ENCODE peak calls at places on chromosome 6, in eight cellular contexts. S is CD8-positive, alpha-beta T cell; K is NCI-H1694 treated with DMSO at 0.1 percent for 48 hours; E is T follicular helper cell; R is HFFc6; P is erythroblast; Y is epithelial cell of esophagus; V is right cardiac atrium. H is an unnamed sample.

GRCh38 chr6:134161036-134161435 is 108.6 kb upstream of the SLC2A12 start:
- DNase-seq in R (peak), E (no peak), V (no peak), Y (peak), K (no peak), P (no peak), S (no peak), H (no peak)

GRCh38 chr6:150301871-150302800 is 66.7 kb upstream of the IYD start:
- DNase-seq in V (no peak), P (no peak), S (no peak), E (no peak), K (no peak), R (peak), Y (peak), H (no peak)

GRCh38 chr6:27882624-27883023 is 29.6 kb downstream of the OR2B2 start:
- DNase-seq in R (no peak), E (no peak), V (no peak), S (no peak), P (no peak), K (no peak), Y (no peak), H (no peak)

GRCh38 chr6:154868143-154868594 is 126.9 kb upstream of the TIAM2 start:
- DNase-seq in R (peak), Y (peak), S (no peak), E (no peak), K (peak), V (no peak), P (peak), H (no peak)

GRCh38 chr6:133916650-133917151 is 27.8 kb downstream of the TCF21 start:
- DNase-seq in K (peak), R (peak), S (peak), V (peak), P (peak), Y (peak), E (peak), H (peak)

GRCh38 chr6:54019860-54020259 is 91.4 kb upstream of the MLIP start:
- DNase-seq in V (no peak), P (no peak), R (no peak), E (no peak), S (no peak), Y (no peak), K (no peak), H (no peak)

GRCh38 chr6:155324993-155325392 is 10.7 kb upstream of the TFB1M start:
- DNase-seq in E (no peak), P (no peak), K (no peak), R (no peak), S (no peak), V (no peak), Y (no peak), H (no peak)

GRCh38 chr6:109073344-109074235 is 21.1 kb downstream of the SESN1 start:
- DNase-seq in V (no peak), R (peak), E (peak), S (peak), K (peak), P (peak), Y (peak), H (no peak)

GRCh38 chr6:138229072-138229471 is 10.8 kb upstream of the PBOV1 start:
- DNase-seq in P (no peak), V (no peak), R (no peak), S (no peak), E (no peak), K (no peak), Y (no peak), H (no peak)

GRCh38 chr6:159505140-159505922 is 187.7 kb downstream of the SOD2 start:
- DNase-seq in R (no peak), Y (no peak), P (no peak), K (no peak), V (peak), S (no peak), E (no peak), H (peak)

GRCh38 chr6:96015791-96016776 is at the start of gene FUT9:
- DNase-seq in K (peak), E (no peak), Y (no peak), R (no peak), V (peak), P (no peak), S (no peak), H (peak)

GRCh38 chr6:71289039-71289801 is 609 bp downstream of the OGFRL1 start:
- DNase-seq in E (no peak), K (no peak), S (peak), V (peak), Y (peak), R (no peak), P (peak), H (no peak)

GRCh38 chr6:168583821-168584220 is 142.8 kb downstream of the SMOC2 start:
- DNase-seq in S (no peak), P (no peak), R (no peak), Y (no peak), E (no peak), V (no peak), K (no peak), H (no peak)

GRCh38 chr6:152863618-152864326 is 113.2 kb downstream of the VIP start:
- DNase-seq in E (peak), K (peak), P (peak), S (peak), Y (peak), V (peak), R (peak), H (peak)

GRCh38 chr6:135938588-135939215 is 87.2 kb downstream of the PDE7B start:
- DNase-seq in E (no peak), R (no peak), K (peak), P (peak), V (peak), Y (peak), S (no peak), H (no peak)

GRCh38 chr6:30547454-30547853 is 8.8 kb downstream of the GNL1 start:
- DNase-seq in E (no peak), K (no peak), P (no peak), Y (no peak), R (no peak), S (no peak), V (no peak), H (no peak)

GRCh38 chr6:99605911-99606669 is 543 bp upstream of the PRDM13 start:
- DNase-seq in K (no peak), S (no peak), Y (no peak), V (no peak), R (no peak), E (no peak), P (no peak), H (no peak)

GRCh38 chr6:34049395-34050342 is 96.2 kb downstream of the GRM4 start:
- DNase-seq in S (no peak), K (no peak), V (no peak), Y (no peak), P (no peak), E (no peak), R (no peak), H (no peak)

GRCh38 chr6:118750143-118750542 is 98.8 kb upstream of the CEP85L start:
- DNase-seq in R (no peak), E (no peak), S (no peak), P (no peak), Y (no peak), V (no peak), K (no peak), H (no peak)

GRCh38 chr6:169851641-169852503 is 100.5 kb downstream of the ERMARD start:
- DNase-seq in P (no peak), K (no peak), Y (peak), V (no peak), S (no peak), E (no peak), R (no peak), H (no peak)

GRCh38 chr6:99790679-99791078 is 184.0 kb downstream of the PRDM13 start:
- DNase-seq in E (no peak), S (no peak), P (no peak), R (no peak), V (no peak), Y (no peak), K (peak), H (no peak)

GRCh38 chr6:84897874-84898635 is 133.7 kb upstream of the TBX18 start:
- DNase-seq in R (peak), E (no peak), P (no peak), K (no peak), Y (peak), S (no peak), V (no peak), H (no peak)

GRCh38 chr6:56486681-56487080 is 156.0 kb downstream of the DST start:
- DNase-seq in Y (no peak), E (no peak), K (no peak), R (no peak), P (no peak), V (no peak), S (no peak), H (no peak)

GRCh38 chr6:28772480-28773381 is 151.1 kb downstream of the TRIM27 start:
- DNase-seq in P (peak), V (no peak), K (no peak), E (no peak), Y (peak), S (no peak), R (no peak), H (no peak)

GRCh38 chr6:81606965-81607381 is 145.5 kb downstream of the TENT5A start:
- DNase-seq in P (no peak), V (no peak), S (no peak), K (no peak), E (no peak), R (peak), Y (no peak), H (no peak)

GRCh38 chr6:94026575-94026974 is 607.2 kb upstream of the EPHA7 start:
- DNase-seq in S (no peak), E (no peak), R (no peak), V (no peak), P (no peak), Y (no peak), K (no peak), H (no peak)

GRCh38 chr6:36967301-36967700 is 12.8 kb downstream of the PI16 start:
- DNase-seq in V (no peak), R (no peak), K (no peak), S (no peak), P (no peak), E (no peak), Y (no peak), H (no peak)

GRCh38 chr6:63307581-63308246 is 12.1 kb downstream of the LGSN start:
- DNase-seq in V (no peak), Y (peak), S (no peak), E (no peak), R (peak), K (peak), P (peak), H (no peak)

GRCh38 chr6:128487746-128488145 is 32.7 kb downstream of the PTPRK start:
- DNase-seq in R (peak), S (no peak), Y (peak), V (no peak), E (no peak), P (no peak), K (no peak), H (no peak)

GRCh38 chr6:15026832-15027231 is 219.0 kb upstream of the JARID2 start:
- DNase-seq in Y (peak), P (no peak), E (no peak), R (no peak), V (no peak), K (no peak), S (no peak), H (no peak)

GRCh38 chr6:34970962-34971361 is 81.9 kb downstream of the ANKS1A start:
- DNase-seq in V (no peak), Y (no peak), P (no peak), K (no peak), S (no peak), E (no peak), R (peak), H (no peak)

GRCh38 chr6:42637681-42638080 is 73.9 kb downstream of the UBR2 start:
- DNase-seq in P (no peak), S (no peak), K (no peak), R (no peak), Y (no peak), V (no peak), E (no peak), H (no peak)

GRCh38 chr6:137919837-137920304 is 52.8 kb downstream of the TNFAIP3 start:
- DNase-seq in Y (no peak), S (no peak), P (no peak), K (no peak), R (no peak), E (no peak), V (no peak), H (no peak)